ENCODE peak calls at places on chromosomes 2 and 18, in seven cellular contexts. J is hypothalamus; M is suprapubic skin; U is neural progenitor cell; K is brain microvascular endothelial cell; G is kidney epithelial cell; T is stimulated activated CD4-positive, alpha-beta T cell treated with anti-CD3 and anti-CD28 coated beads, Interleukin-2, amount 100 ng/mL, for 48 hours. N is an unnamed sample.

GRCh38 chr2:45925636-45926350 is 274.3 kb downstream of the PRKCE start:
- DNase-seq in J (no peak), M (no peak), U (no peak), K (no peak), G (no peak), T (no peak), N (no peak)

GRCh38 chr2:60370835-60371618 is 182.4 kb downstream of the BCL11A start:
- DNase-seq in J (no peak), M (no peak), U (no peak), K (no peak), G (no peak), T (no peak), N (no peak)

GRCh38 chr2:191927991-191928390 is 81.1 kb upstream of the CAVIN2 start:
- DNase-seq in J (no peak), M (no peak), U (no peak), K (peak), G (peak), T (no peak), N (no peak)

GRCh38 chr18:12391487-12392136 is 14.6 kb upstream of the AFG3L2 start:
- DNase-seq in J (peak), M (no peak), U (peak), K (peak), G (no peak), T (peak), N (peak)

GRCh38 chr18:58893388-58894099 is 28.9 kb downstream of the ZNF532 start:
- DNase-seq in J (no peak), M (no peak), U (no peak), K (no peak), G (peak), T (no peak), N (no peak)

GRCh38 chr18:56702946-56703345 is 51.8 kb downstream of the WDR7 start:
- DNase-seq in J (no peak), M (no peak), U (peak), K (peak), G (no peak), T (peak), N (no peak)

GRCh38 chr18:13889661-13890060 is 25.7 kb downstream of the MC2R start:
- DNase-seq in J (no peak), M (no peak), U (no peak), K (no peak), G (peak), T (no peak), N (no peak)

GRCh38 chr2:45731146-45731545 is 79.7 kb downstream of the PRKCE start:
- DNase-seq in J (no peak), M (no peak), U (no peak), K (no peak), G (no peak), T (no peak), N (no peak)

GRCh38 chr2:184053326-184053725 is 545.0 kb upstream of the ZNF804A start:
- DNase-seq in J (no peak), M (no peak), U (no peak), K (no peak), G (peak), T (no peak), N (no peak)

GRCh38 chr2:237643582-237643981 is 16.2 kb downstream of the LRRFIP1 start:
- DNase-seq in J (no peak), M (no peak), U (no peak), K (no peak), G (no peak), T (no peak), N (no peak)

GRCh38 chr2:241195506-241196130 is 7.1 kb downstream of the ANO7 start:
- DNase-seq in J (no peak), M (peak), U (no peak), K (no peak), G (no peak), T (no peak), N (no peak)

GRCh38 chr2:159807183-159808037 is 9.4 kb upstream of the CD302 start:
- DNase-seq in J (no peak), M (no peak), U (peak), K (peak), G (no peak), T (no peak), N (no peak)

GRCh38 chr18:32328379-32328778 is 138.5 kb downstream of the MEP1B start:
- DNase-seq in J (no peak), M (no peak), U (no peak), K (peak), G (no peak), T (no peak), N (no peak)

GRCh38 chr18:7457276-7457675 is 109.8 kb upstream of the PTPRM start:
- DNase-seq in J (no peak), M (no peak), U (no peak), K (no peak), G (no peak), T (no peak), N (no peak)

GRCh38 chr2:137190411-137191190 is 425.3 kb downstream of the THSD7B start:
- DNase-seq in J (no peak), M (no peak), U (no peak), K (peak), G (no peak), T (no peak), N (no peak)

GRCh38 chr18:6370410-6370809 is 44.3 kb downstream of the L3MBTL4 start:
- DNase-seq in J (no peak), M (no peak), U (no peak), K (no peak), G (no peak), T (no peak), N (no peak)

GRCh38 chr2:4715065-4715464 is 977.1 kb upstream of the SOX11 start:
- DNase-seq in J (no peak), M (no peak), U (peak), K (peak), G (no peak), T (no peak), N (no peak)

GRCh38 chr2:119289093-119289492 is 65.5 kb downstream of the STEAP3 start:
- DNase-seq in J (no peak), M (no peak), U (no peak), K (no peak), G (no peak), T (no peak), N (no peak)

GRCh38 chr2:108701208-108701607 is 18.1 kb upstream of the RANBP2 start:
- DNase-seq in J (no peak), M (no peak), U (no peak), K (peak), G (no peak), T (no peak), N (no peak)

GRCh38 chr18:73288813-73289212 is 421.0 kb upstream of the NETO1 start:
- DNase-seq in J (no peak), M (no peak), U (no peak), K (no peak), G (no peak), T (no peak), N (no peak)

GRCh38 chr2:240233891-240234502 is 93.5 kb upstream of the OTOS start:
- DNase-seq in J (no peak), M (peak), U (no peak), K (no peak), G (no peak), T (no peak), N (no peak)

GRCh38 chr2:159553727-159554126 is 62.6 kb downstream of the BAZ2B start:
- DNase-seq in J (no peak), M (no peak), U (no peak), K (no peak), G (no peak), T (no peak), N (no peak)

GRCh38 chr2:121363632-121364420 is 78.8 kb upstream of the TFCP2L1 start:
- DNase-seq in J (no peak), M (no peak), U (no peak), K (peak), G (no peak), T (no peak), N (no peak)

GRCh38 chr2:240369725-240370585 is 65.5 kb upstream of the GPC1 start:
- DNase-seq in J (peak), M (no peak), U (no peak), K (peak), G (peak), T (no peak), N (no peak)

GRCh38 chr18:11752116-11752911 is 63.2 kb downstream of the GNAL start:
- DNase-seq in J (no peak), M (no peak), U (peak), K (peak), G (peak), T (no peak), N (no peak)

GRCh38 chr2:84888401-84889276 is 7.8 kb upstream of the TRABD2A start:
- DNase-seq in J (no peak), M (no peak), U (no peak), K (peak), G (no peak), T (no peak), N (peak)

GRCh38 chr18:63823516-63824219 is 48.5 kb downstream of the SERPINB7 start:
- DNase-seq in J (peak), M (no peak), U (peak), K (peak), G (no peak), T (peak), N (no peak)

GRCh38 chr2:241892299-241893137 is 23.0 kb downstream of the RTP5 start:
- DNase-seq in J (no peak), M (no peak), U (no peak), K (no peak), G (no peak), T (no peak), N (no peak)

GRCh38 chr2:33229646-33230045 is 246.8 kb upstream of the RASGRP3 start:
- DNase-seq in J (no peak), M (no peak), U (no peak), K (no peak), G (no peak), T (no peak), N (no peak)

GRCh38 chr2:73281244-73281643 is 3.0 kb downstream of the FBXO41 start:
- DNase-seq in J (no peak), M (no peak), U (no peak), K (no peak), G (no peak), T (no peak), N (no peak)

GRCh38 chr2:147792966-147793617 is 51.7 kb upstream of the ACVR2A start:
- DNase-seq in J (no peak), M (no peak), U (peak), K (peak), G (no peak), T (no peak), N (no peak)